ENCODE peak calls at places on chromosomes 11 and 22, in four cellular contexts. One of them, this sample, is unnamed.

GRCh38 chr22:50425179-50425916 is 49.5 kb downstream of the SBF1 start:
- DNase-seq in coronary artery: no peak
- DNase-seq in right lobe of liver: no peak
- DNase-seq in OCI-LY7: no peak
- DNase-seq in this sample: no peak

GRCh38 chr22:46019351-46019750 is 42.4 kb upstream of the WNT7B start:
- DNase-seq in right lobe of liver: peak
- DNase-seq in coronary artery: no peak
- DNase-seq in OCI-LY7: no peak
- DNase-seq in this sample: no peak

GRCh38 chr11:11038339-11039248 is 180.7 kb upstream of the ZBED5 start:
- DNase-seq in OCI-LY7: no peak
- DNase-seq in right lobe of liver: no peak
- DNase-seq in coronary artery: no peak
- DNase-seq in this sample: peak

GRCh38 chr11:64208796-64209562 is 2.5 kb downstream of the FERMT3 start:
- DNase-seq in coronary artery: no peak
- DNase-seq in right lobe of liver: no peak
- DNase-seq in OCI-LY7: no peak
- DNase-seq in this sample: no peak

GRCh38 chr22:44734801-44735517 is 17.4 kb upstream of the ARHGAP8 start:
- DNase-seq in OCI-LY7: no peak
- DNase-seq in coronary artery: no peak
- DNase-seq in right lobe of liver: peak
- DNase-seq in this sample: no peak

GRCh38 chr11:130022799-130023198 is 20.2 kb upstream of the PRDM10 start:
- DNase-seq in right lobe of liver: no peak
- DNase-seq in OCI-LY7: peak
- DNase-seq in coronary artery: no peak
- DNase-seq in this sample: no peak

GRCh38 chr11:33237039-33237597 is 20.1 kb upstream of the HIPK3 start:
- DNase-seq in coronary artery: no peak
- DNase-seq in OCI-LY7: no peak
- DNase-seq in right lobe of liver: no peak
- DNase-seq in this sample: no peak

GRCh38 chr11:13141731-13142724 is 132.9 kb downstream of the RASSF10 start:
- DNase-seq in coronary artery: no peak
- DNase-seq in right lobe of liver: no peak
- DNase-seq in OCI-LY7: no peak
- DNase-seq in this sample: no peak

GRCh38 chr11:131889760-131890620 is 519.6 kb downstream of the NTM start:
- DNase-seq in OCI-LY7: no peak
- DNase-seq in coronary artery: no peak
- DNase-seq in right lobe of liver: no peak
- DNase-seq in this sample: no peak

GRCh38 chr22:20494978-20495860 is at the start of gene KLHL22:
- DNase-seq in right lobe of liver: peak
- DNase-seq in OCI-LY7: peak
- DNase-seq in coronary artery: no peak
- DNase-seq in this sample: no peak

GRCh38 chr11:65116370-65117205 is 913 bp downstream of the ZNHIT2 start:
- DNase-seq in OCI-LY7: peak
- DNase-seq in coronary artery: no peak
- DNase-seq in right lobe of liver: peak
- DNase-seq in this sample: no peak

GRCh38 chr11:123228489-123229163 is 33.6 kb upstream of the CLMP start:
- DNase-seq in coronary artery: no peak
- DNase-seq in OCI-LY7: no peak
- DNase-seq in right lobe of liver: no peak
- DNase-seq in this sample: no peak

GRCh38 chr11:129815596-129816461 is at the start of gene TMEM45B:
- DNase-seq in coronary artery: no peak
- DNase-seq in OCI-LY7: no peak
- DNase-seq in right lobe of liver: peak
- DNase-seq in this sample: no peak

GRCh38 chr11:68780829-68781228 is 29.5 kb upstream of the TESMIN start:
- DNase-seq in OCI-LY7: peak
- DNase-seq in coronary artery: no peak
- DNase-seq in right lobe of liver: no peak
- DNase-seq in this sample: no peak

GRCh38 chr22:35334010-35334409 is 34.3 kb downstream of the TOM1 start:
- DNase-seq in OCI-LY7: no peak
- DNase-seq in coronary artery: no peak
- DNase-seq in right lobe of liver: no peak
- DNase-seq in this sample: no peak

GRCh38 chr11:130671801-130672700 is 223.6 kb downstream of the ADAMTS15 start:
- DNase-seq in right lobe of liver: no peak
- DNase-seq in coronary artery: peak
- DNase-seq in OCI-LY7: no peak
- DNase-seq in this sample: peak

GRCh38 chr11:76025068-76025467 is 181.2 kb downstream of the WNT11 start:
- DNase-seq in OCI-LY7: no peak
- DNase-seq in right lobe of liver: no peak
- DNase-seq in coronary artery: no peak
- DNase-seq in this sample: peak

GRCh38 chr11:77073328-77074001 is 6.7 kb downstream of the CAPN5 start:
- DNase-seq in coronary artery: peak
- DNase-seq in right lobe of liver: no peak
- DNase-seq in OCI-LY7: no peak
- DNase-seq in this sample: peak

DNA sequence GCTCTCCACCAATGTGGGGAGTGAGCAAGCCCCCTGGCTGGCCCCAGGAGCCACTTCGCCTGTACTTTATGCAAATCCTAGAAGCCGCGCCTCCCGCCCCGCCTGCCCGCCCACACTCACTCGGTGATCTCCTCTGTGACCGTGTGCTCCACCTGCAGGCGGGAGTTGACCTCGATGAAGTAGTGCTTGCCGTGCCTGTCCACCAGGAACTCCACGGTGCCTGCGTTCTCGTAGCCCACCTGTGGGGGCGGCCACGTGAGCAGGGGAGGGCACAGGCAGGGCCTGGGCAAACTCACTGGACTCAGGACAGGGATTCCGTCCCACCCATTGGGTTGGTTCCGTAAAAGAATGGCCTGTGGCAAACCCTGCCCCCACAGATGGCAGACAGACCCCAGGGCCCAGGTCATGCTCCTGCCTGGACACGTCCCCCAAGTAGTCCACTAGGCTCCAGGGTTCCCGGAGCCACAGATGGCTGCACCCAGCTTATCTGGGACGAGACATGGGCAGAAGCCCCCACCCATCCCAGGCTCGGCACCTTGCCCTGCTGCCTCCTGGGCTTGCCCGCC is 11.9 kb downstream of the LRFN4 start:
- DNase-seq in right lobe of liver: peak
- DNase-seq in coronary artery: no peak
- DNase-seq in OCI-LY7: peak
- DNase-seq in this sample: no peak
- TF ChIP-seq CTCF in right lobe of liver: no peak
- TF ChIP-seq CTCF in coronary artery: no peak
- TF ChIP-seq CTCF in OCI-LY7: peak
- TF ChIP-seq CTCF in this sample: peak

GRCh38 chr11:114340311-114341131 is 44.3 kb downstream of the NNMT start:
- DNase-seq in OCI-LY7: peak
- DNase-seq in right lobe of liver: peak
- DNase-seq in coronary artery: no peak
- DNase-seq in this sample: no peak
- H3K4me3 ChIP-seq in OCI-LY7: no peak
- H3K4me3 ChIP-seq in right lobe of liver: peak
- H3K4me3 ChIP-seq in coronary artery: peak
- H3K4me3 ChIP-seq in this sample: no peak

GRCh38 chr11:104898685-104899013 is 389 bp upstream of the CASP12 start:
- DNase-seq in right lobe of liver: no peak
- DNase-seq in coronary artery: no peak
- DNase-seq in OCI-LY7: no peak
- DNase-seq in this sample: no peak
- TF ChIP-seq CTCF in right lobe of liver: no peak
- TF ChIP-seq CTCF in coronary artery: no peak
- TF ChIP-seq CTCF in OCI-LY7: no peak
- TF ChIP-seq CTCF in this sample: no peak

GRCh38 chr11:30583505-30584280 is 2.5 kb downstream of the MPPED2 start:
- DNase-seq in right lobe of liver: no peak
- DNase-seq in OCI-LY7: no peak
- DNase-seq in coronary artery: peak
- DNase-seq in this sample: no peak
- H3K4me3 ChIP-seq in right lobe of liver: peak
- H3K4me3 ChIP-seq in OCI-LY7: no peak
- H3K4me3 ChIP-seq in coronary artery: peak
- H3K4me3 ChIP-seq in this sample: peak

DNA sequence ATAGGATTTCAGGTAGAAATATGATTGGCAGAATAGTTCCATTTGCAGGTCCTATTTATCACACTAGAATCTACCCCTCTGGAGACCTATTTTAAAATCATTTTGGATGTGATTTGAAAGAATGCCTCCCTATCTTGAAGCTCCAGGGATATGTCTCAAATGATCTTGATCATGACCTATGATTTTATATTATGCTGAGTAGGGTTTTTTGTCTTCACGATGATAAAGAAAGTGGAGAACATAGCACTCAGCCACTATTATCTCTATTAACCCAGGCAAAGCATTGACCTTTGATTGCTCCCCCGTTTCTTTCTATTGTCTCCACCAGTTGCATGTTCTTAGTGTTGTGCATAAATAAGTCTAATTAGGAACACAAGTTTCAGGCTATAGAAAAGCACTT is 307.9 kb downstream of the BLID start:
- DNase-seq in coronary artery: no peak
- DNase-seq in OCI-LY7: no peak
- DNase-seq in right lobe of liver: no peak
- DNase-seq in this sample: no peak
- TF ChIP-seq CTCF in coronary artery: no peak
- TF ChIP-seq CTCF in OCI-LY7: no peak
- TF ChIP-seq CTCF in right lobe of liver: no peak
- TF ChIP-seq CTCF in this sample: no peak

This sample was measured in retinal pigment epithelial cell.